ENCODE peak calls at places on chromosomes 13 and 19, in five cellular contexts. V is NAMALWA, L is erythroblast, B is GM12892, I is amniotic stem cell. N is an unnamed sample.

GRCh38 chr19:2455481-2456300 is 1.1 kb downstream of the LMNB2 start:
- DNase-seq in V (peak; percentile 51), L (peak; percentile 49), B (peak; percentile 85), I (no peak), N (no peak)

GRCh38 chr19:47719047-47719885 is 6.0 kb downstream of the EHD2 start:
- DNase-seq in V (no peak), L (no peak), B (no peak), I (peak; percentile 95), N (peak; percentile 98)

GRCh38 chr19:47418595-47419036 is 711 bp downstream of the MEIS3 start:
- DNase-seq in V (no peak), L (no peak), B (no peak), I (no peak), N (no peak)

GRCh38 chr19:11168568-11168967 is 13.0 kb upstream of the SPC24 start:
- DNase-seq in V (no peak), L (no peak), B (no peak), I (peak; percentile 77), N (peak; percentile 77)

GRCh38 chr19:42601811-42602443 is 7.2 kb upstream of the CEACAM8 start:
- DNase-seq in V (peak; percentile 18), L (no peak), B (no peak), I (no peak), N (no peak)

GRCh38 chr13:29721766-29722165 is 126.3 kb upstream of the SLC7A1 start:
- DNase-seq in V (no peak), L (no peak), B (no peak), I (no peak), N (no peak)

GRCh38 chr19:4636151-4636717 is 3.1 kb upstream of the TNFAIP8L1 start:
- DNase-seq in V (peak; percentile 76), L (peak; percentile 68), B (peak; percentile 74), I (no peak), N (peak; percentile 21)

GRCh38 chr13:100512422-100512821 is 76.2 kb downstream of the GGACT start:
- DNase-seq in V (no peak), L (no peak), B (no peak), I (no peak), N (no peak)

GRCh38 chr19:39765091-39766076 is 13.3 kb upstream of the LEUTX start:
- DNase-seq in V (peak; percentile 38), L (peak; percentile 25), B (no peak), I (peak; percentile 20), N (peak; percentile 9)

GRCh38 chr13:75480691-75481175 is 1.2 kb downstream of the TBC1D4 start:
- DNase-seq in V (no peak), L (peak; percentile 75), B (no peak), I (no peak), N (no peak)

GRCh38 chr19:18414504-18415176 is 4.6 kb upstream of the SSBP4 start:
- DNase-seq in V (no peak), L (no peak), B (no peak), I (no peak), N (no peak)

GRCh38 chr13:52651880-52652169 is 811 bp upstream of the SUGT1 start:
- DNase-seq in V (no peak), L (no peak), B (no peak), I (no peak), N (no peak)

GRCh38 chr19:6161271-6161850 is 25.9 kb downstream of the ACSBG2 start:
- DNase-seq in V (peak; percentile 99), L (peak; percentile 40), B (peak; percentile 36), I (no peak), N (no peak)

GRCh38 chr13:72960541-72960940 is 98.3 kb upstream of the KLF5 start:
- DNase-seq in V (no peak), L (no peak), B (no peak), I (no peak), N (no peak)

GRCh38 chr19:30672926-30673325 is 300.7 kb downstream of the ZNF536 start:
- DNase-seq in V (no peak), L (no peak), B (no peak), I (no peak), N (no peak)

N was measured in fibroblast of the conjunctiva.